ENCODE peak calls at places on chromosomes 6 and 20, in ten cellular contexts. One of them, this sample, is unnamed.
A peak's percentile ranks its signal among the peaks of the same experiment; 100 is the strongest.

GRCh38 chr6:33905081-33905609 is 101.3 kb upstream of the MLN start:
- DNase-seq in heart right ventricle: no peak
- DNase-seq in lung: no peak
- DNase-seq in CD8-positive, alpha-beta T cell: peak; percentile 72
- DNase-seq in Panc1: no peak
- DNase-seq in heart left ventricle: no peak
- DNase-seq in IMR-90: no peak
- DNase-seq in pancreas: no peak
- DNase-seq in colonic mucosa: no peak
- DNase-seq in osteoblast: peak; percentile 81
- DNase-seq in this sample: no peak

GRCh38 chr20:44650777-44651493 is 564 bp downstream of the ADA start:
- DNase-seq in heart right ventricle: peak; percentile 37
- DNase-seq in lung: no peak
- DNase-seq in CD8-positive, alpha-beta T cell: peak; percentile 38
- DNase-seq in Panc1: no peak
- DNase-seq in heart left ventricle: peak; percentile 73
- DNase-seq in IMR-90: no peak
- DNase-seq in pancreas: no peak
- DNase-seq in colonic mucosa: peak; percentile 33
- DNase-seq in osteoblast: no peak
- DNase-seq in this sample: peak; percentile 52

GRCh38 chr20:7935027-7935551 is 5.2 kb downstream of the HAO1 start:
- DNase-seq in heart right ventricle: no peak
- DNase-seq in lung: no peak
- DNase-seq in CD8-positive, alpha-beta T cell: no peak
- DNase-seq in Panc1: no peak
- DNase-seq in heart left ventricle: no peak
- DNase-seq in IMR-90: no peak
- DNase-seq in pancreas: no peak
- DNase-seq in colonic mucosa: no peak
- DNase-seq in osteoblast: no peak
- DNase-seq in this sample: no peak

GRCh38 chr6:85641522-85641915 is 1.2 kb downstream of the SYNCRIP start:
- DNase-seq in heart right ventricle: no peak
- DNase-seq in lung: no peak
- DNase-seq in CD8-positive, alpha-beta T cell: no peak
- DNase-seq in Panc1: no peak
- DNase-seq in heart left ventricle: no peak
- DNase-seq in IMR-90: peak; percentile 25
- DNase-seq in pancreas: no peak
- DNase-seq in colonic mucosa: no peak
- DNase-seq in osteoblast: no peak
- DNase-seq in this sample: no peak

GRCh38 chr20:62951143-62951895 is 1.2 kb upstream of the SLC17A9 start:
- DNase-seq in heart right ventricle: no peak
- DNase-seq in lung: no peak
- DNase-seq in CD8-positive, alpha-beta T cell: no peak
- DNase-seq in Panc1: no peak
- DNase-seq in heart left ventricle: no peak
- DNase-seq in IMR-90: no peak
- DNase-seq in pancreas: no peak
- DNase-seq in colonic mucosa: no peak
- DNase-seq in osteoblast: peak; percentile 64
- DNase-seq in this sample: no peak

GRCh38 chr6:155341130-155341828 is 27.0 kb upstream of the TFB1M start:
- DNase-seq in heart right ventricle: no peak
- DNase-seq in lung: no peak
- DNase-seq in CD8-positive, alpha-beta T cell: no peak
- DNase-seq in Panc1: no peak
- DNase-seq in heart left ventricle: no peak
- DNase-seq in IMR-90: peak; percentile 74
- DNase-seq in pancreas: no peak
- DNase-seq in colonic mucosa: no peak
- DNase-seq in osteoblast: no peak
- DNase-seq in this sample: no peak

GRCh38 chr6:169866140-169866534 is 114.7 kb downstream of the ERMARD start:
- DNase-seq in heart right ventricle: no peak
- DNase-seq in lung: no peak
- DNase-seq in CD8-positive, alpha-beta T cell: no peak
- DNase-seq in Panc1: no peak
- DNase-seq in heart left ventricle: no peak
- DNase-seq in IMR-90: no peak
- DNase-seq in pancreas: peak; percentile 44
- DNase-seq in colonic mucosa: no peak
- DNase-seq in osteoblast: no peak
- DNase-seq in this sample: no peak

GRCh38 chr6:157841211-157841840 is 18.3 kb downstream of the SNX9 start:
- DNase-seq in heart right ventricle: no peak
- DNase-seq in lung: no peak
- DNase-seq in CD8-positive, alpha-beta T cell: no peak
- DNase-seq in Panc1: no peak
- DNase-seq in heart left ventricle: no peak
- DNase-seq in IMR-90: no peak
- DNase-seq in pancreas: no peak
- DNase-seq in colonic mucosa: peak; percentile 48
- DNase-seq in osteoblast: no peak
- DNase-seq in this sample: peak; percentile 56

GRCh38 chr20:6058684-6059295 is 4.9 kb upstream of the LRRN4 start:
- DNase-seq in heart right ventricle: no peak
- DNase-seq in lung: peak; percentile 66
- DNase-seq in CD8-positive, alpha-beta T cell: no peak
- DNase-seq in Panc1: no peak
- DNase-seq in heart left ventricle: no peak
- DNase-seq in IMR-90: no peak
- DNase-seq in pancreas: no peak
- DNase-seq in colonic mucosa: no peak
- DNase-seq in osteoblast: peak; percentile 47
- DNase-seq in this sample: no peak

GRCh38 chr6:154611241-154611640 is 100.8 kb upstream of the CNKSR3 start:
- DNase-seq in heart right ventricle: no peak
- DNase-seq in lung: no peak
- DNase-seq in CD8-positive, alpha-beta T cell: no peak
- DNase-seq in Panc1: no peak
- DNase-seq in heart left ventricle: no peak
- DNase-seq in IMR-90: no peak
- DNase-seq in pancreas: no peak
- DNase-seq in colonic mucosa: no peak
- DNase-seq in osteoblast: no peak
- DNase-seq in this sample: no peak

GRCh38 chr20:36792422-36792821 is 18.9 kb upstream of the DSN1 start:
- DNase-seq in heart right ventricle: peak; percentile 45
- DNase-seq in lung: no peak
- DNase-seq in CD8-positive, alpha-beta T cell: no peak
- DNase-seq in Panc1: no peak
- DNase-seq in heart left ventricle: no peak
- DNase-seq in IMR-90: peak; percentile 72
- DNase-seq in pancreas: no peak
- DNase-seq in colonic mucosa: no peak
- DNase-seq in osteoblast: peak; percentile 93
- DNase-seq in this sample: no peak

GRCh38 chr6:143427109-143427817 is 23.2 kb downstream of the ADAT2 start:
- DNase-seq in heart right ventricle: peak; percentile 53
- DNase-seq in lung: peak; percentile 62
- DNase-seq in CD8-positive, alpha-beta T cell: peak; percentile 72
- DNase-seq in Panc1: peak; percentile 32
- DNase-seq in heart left ventricle: peak; percentile 78
- DNase-seq in IMR-90: peak; percentile 86
- DNase-seq in pancreas: peak; percentile 62
- DNase-seq in colonic mucosa: peak; percentile 60
- DNase-seq in osteoblast: peak; percentile 89
- DNase-seq in this sample: peak; percentile 68

GRCh38 chr6:119313937-119314893 is 35.3 kb downstream of the MAN1A1 start:
- DNase-seq in heart right ventricle: no peak
- DNase-seq in lung: no peak
- DNase-seq in CD8-positive, alpha-beta T cell: peak; percentile 59
- DNase-seq in Panc1: no peak
- DNase-seq in heart left ventricle: no peak
- DNase-seq in IMR-90: no peak
- DNase-seq in pancreas: no peak
- DNase-seq in colonic mucosa: no peak
- DNase-seq in osteoblast: no peak
- DNase-seq in this sample: no peak

GRCh38 chr6:37654727-37655500 is 42.8 kb downstream of the MDGA1 start:
- DNase-seq in heart right ventricle: no peak
- DNase-seq in lung: no peak
- DNase-seq in CD8-positive, alpha-beta T cell: no peak
- DNase-seq in Panc1: no peak
- DNase-seq in heart left ventricle: no peak
- DNase-seq in IMR-90: no peak
- DNase-seq in pancreas: no peak
- DNase-seq in colonic mucosa: no peak
- DNase-seq in osteoblast: peak; percentile 58
- DNase-seq in this sample: no peak

GRCh38 chr6:134577998-134578397 is 260.1 kb upstream of the SGK1 start:
- DNase-seq in heart right ventricle: no peak
- DNase-seq in lung: no peak
- DNase-seq in CD8-positive, alpha-beta T cell: no peak
- DNase-seq in Panc1: no peak
- DNase-seq in heart left ventricle: no peak
- DNase-seq in IMR-90: peak; percentile 59
- DNase-seq in pancreas: no peak
- DNase-seq in colonic mucosa: no peak
- DNase-seq in osteoblast: no peak
- DNase-seq in this sample: no peak

GRCh38 chr6:52513896-52514295 is 63.0 kb downstream of the TRAM2 start:
- DNase-seq in heart right ventricle: no peak
- DNase-seq in lung: no peak
- DNase-seq in CD8-positive, alpha-beta T cell: no peak
- DNase-seq in Panc1: no peak
- DNase-seq in heart left ventricle: no peak
- DNase-seq in IMR-90: no peak
- DNase-seq in pancreas: no peak
- DNase-seq in colonic mucosa: no peak
- DNase-seq in osteoblast: no peak
- DNase-seq in this sample: no peak
- H3K36me3 ChIP-seq in heart right ventricle: peaks cover 75% of the 10 kb centered on the region
- H3K36me3 ChIP-seq in lung: peaks cover 23% of the 10 kb centered on the region
- H3K36me3 ChIP-seq in CD8-positive, alpha-beta T cell: peaks cover 7% of the 10 kb centered on the region
- H3K36me3 ChIP-seq in Panc1: peaks cover 7% of the 10 kb centered on the region
- H3K36me3 ChIP-seq in heart left ventricle: peaks cover 25% of the 10 kb centered on the region
- H3K36me3 ChIP-seq in IMR-90: peaks cover 48% of the 10 kb centered on the region
- H3K36me3 ChIP-seq in pancreas: peaks cover 6% of the 10 kb centered on the region
- H3K36me3 ChIP-seq in colonic mucosa: peaks cover 4% of the 10 kb centered on the region
- H3K36me3 ChIP-seq in osteoblast: peaks cover 80% of the 10 kb centered on the region
- H3K36me3 ChIP-seq in this sample: no peaks in the 10 kb centered on the region

GRCh38 chr20:57671662-57672061 is 38.2 kb downstream of the PMEPA1 start:
- DNase-seq in heart right ventricle: no peak
- DNase-seq in lung: no peak
- DNase-seq in CD8-positive, alpha-beta T cell: no peak
- DNase-seq in Panc1: no peak
- DNase-seq in heart left ventricle: no peak
- DNase-seq in IMR-90: no peak
- DNase-seq in pancreas: no peak
- DNase-seq in colonic mucosa: no peak
- DNase-seq in osteoblast: no peak
- DNase-seq in this sample: no peak
- TF ChIP-seq CTCF in heart right ventricle: no peak
- TF ChIP-seq CTCF in lung: no peak
- TF ChIP-seq CTCF in CD8-positive, alpha-beta T cell: no peak
- TF ChIP-seq CTCF in Panc1: no peak
- TF ChIP-seq CTCF in heart left ventricle: no peak
- TF ChIP-seq CTCF in IMR-90: no peak
- TF ChIP-seq CTCF in pancreas: no peak
- TF ChIP-seq CTCF in colonic mucosa: no peak
- TF ChIP-seq CTCF in osteoblast: no peak
- TF ChIP-seq CTCF in this sample: no peak

GRCh38 chr6:16736856-16737255 is 24.4 kb downstream of the ATXN1 start:
- DNase-seq in heart right ventricle: no peak
- DNase-seq in lung: no peak
- DNase-seq in CD8-positive, alpha-beta T cell: no peak
- DNase-seq in Panc1: no peak
- DNase-seq in heart left ventricle: no peak
- DNase-seq in IMR-90: no peak
- DNase-seq in pancreas: no peak
- DNase-seq in colonic mucosa: no peak
- DNase-seq in osteoblast: no peak
- DNase-seq in this sample: no peak

GRCh38 chr6:16739329-16739801 is 21.9 kb downstream of the ATXN1 start:
- DNase-seq in heart right ventricle: no peak
- DNase-seq in lung: no peak
- DNase-seq in CD8-positive, alpha-beta T cell: no peak
- DNase-seq in Panc1: no peak
- DNase-seq in heart left ventricle: no peak
- DNase-seq in IMR-90: peak; percentile 76
- DNase-seq in pancreas: no peak
- DNase-seq in colonic mucosa: no peak
- DNase-seq in osteoblast: no peak
- DNase-seq in this sample: no peak

GRCh38 chr6:16735014-16735413 is 26.2 kb downstream of the ATXN1 start:
- DNase-seq in heart right ventricle: no peak
- DNase-seq in lung: no peak
- DNase-seq in CD8-positive, alpha-beta T cell: no peak
- DNase-seq in Panc1: no peak
- DNase-seq in heart left ventricle: no peak
- DNase-seq in IMR-90: no peak
- DNase-seq in pancreas: no peak
- DNase-seq in colonic mucosa: no peak
- DNase-seq in osteoblast: no peak
- DNase-seq in this sample: no peak

GRCh38 chr6:16737926-16738325 is 23.3 kb downstream of the ATXN1 start:
- DNase-seq in heart right ventricle: no peak
- DNase-seq in lung: no peak
- DNase-seq in CD8-positive, alpha-beta T cell: no peak
- DNase-seq in Panc1: no peak
- DNase-seq in heart left ventricle: no peak
- DNase-seq in IMR-90: peak; percentile 10
- DNase-seq in pancreas: no peak
- DNase-seq in colonic mucosa: no peak
- DNase-seq in osteoblast: no peak
- DNase-seq in this sample: no peak

DNA sequence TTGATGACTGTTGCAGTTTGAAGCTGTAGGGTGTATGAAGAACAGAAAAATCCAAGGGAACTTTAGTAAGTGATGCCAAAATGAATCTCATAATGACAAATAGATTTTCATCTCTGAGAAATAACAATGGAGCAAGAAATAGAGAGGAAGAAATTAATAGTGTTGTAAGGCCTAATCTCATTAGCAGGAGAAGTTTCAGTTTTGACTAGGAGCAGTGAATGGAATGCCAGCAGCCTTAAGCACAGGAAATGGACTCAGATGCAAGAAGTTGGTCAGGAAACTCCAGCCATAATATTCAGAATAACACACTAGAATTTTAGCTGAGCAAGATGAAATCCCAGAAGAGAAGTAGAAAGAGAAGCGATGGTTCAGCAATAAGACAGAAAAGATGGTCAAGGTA is 23.9 kb downstream of the ATXN1 start:
- DNase-seq in heart right ventricle: no peak
- DNase-seq in lung: no peak
- DNase-seq in CD8-positive, alpha-beta T cell: no peak
- DNase-seq in Panc1: no peak
- DNase-seq in heart left ventricle: no peak
- DNase-seq in IMR-90: peak; percentile 61
- DNase-seq in pancreas: no peak
- DNase-seq in colonic mucosa: no peak
- DNase-seq in osteoblast: no peak
- DNase-seq in this sample: no peak
- H3K4me1 ChIP-seq in heart right ventricle: peaks cover 80% of the 10 kb centered on the region
- H3K4me1 ChIP-seq in lung: peaks cover 2% of the 10 kb centered on the region
- H3K4me1 ChIP-seq in CD8-positive, alpha-beta T cell: peaks cover 4% of the 10 kb centered on the region
- H3K4me1 ChIP-seq in Panc1: peaks cover 72% of the 10 kb centered on the region
- H3K4me1 ChIP-seq in heart left ventricle: peaks cover 61% of the 10 kb centered on the region
- H3K4me1 ChIP-seq in IMR-90: peaks cover 16% of the 10 kb centered on the region
- H3K4me1 ChIP-seq in pancreas: peaks cover 30% of the 10 kb centered on the region
- H3K4me1 ChIP-seq in colonic mucosa: peaks cover 6% of the 10 kb centered on the region
- H3K4me1 ChIP-seq in osteoblast: peaks cover 56% of the 10 kb centered on the region
- H3K4me1 ChIP-seq in this sample: peaks cover 15% of the 10 kb centered on the region

GRCh38 chr6:25987845-25988244 is 25.2 kb downstream of the TRIM38 start:
- DNase-seq in heart right ventricle: no peak
- DNase-seq in lung: no peak
- DNase-seq in CD8-positive, alpha-beta T cell: no peak
- DNase-seq in Panc1: no peak
- DNase-seq in heart left ventricle: no peak
- DNase-seq in IMR-90: no peak
- DNase-seq in pancreas: no peak
- DNase-seq in colonic mucosa: no peak
- DNase-seq in osteoblast: no peak
- DNase-seq in this sample: no peak
- H3K36me3 ChIP-seq in heart right ventricle: peaks cover 61% of the 10 kb centered on the region
- H3K36me3 ChIP-seq in lung: peaks cover 23% of the 10 kb centered on the region
- H3K36me3 ChIP-seq in CD8-positive, alpha-beta T cell: peaks cover 7% of the 10 kb centered on the region
- H3K36me3 ChIP-seq in Panc1: no peaks in the 10 kb centered on the region
- H3K36me3 ChIP-seq in heart left ventricle: peaks cover 23% of the 10 kb centered on the region
- H3K36me3 ChIP-seq in IMR-90: peaks cover 25% of the 10 kb centered on the region
- H3K36me3 ChIP-seq in pancreas: no peaks in the 10 kb centered on the region
- H3K36me3 ChIP-seq in colonic mucosa: no peaks in the 10 kb centered on the region
- H3K36me3 ChIP-seq in osteoblast: peaks cover 41% of the 10 kb centered on the region
- H3K36me3 ChIP-seq in this sample: no peaks in the 10 kb centered on the region